ENCODE peak calls at places on chromosomes 1 and 21, in seven cellular contexts. A, C, I, V, O, W and R are unnamed samples.
A peak's percentile ranks its signal among the peaks of the same experiment; 100 is the strongest.

GRCh38 chr1:20476260-20477038 is 9.6 kb downstream of the CAMK2N1 start:
- DNase-seq in A (peak; percentile 66), C (peak; percentile 67), I (no peak), V (no peak), O (no peak), W (peak; percentile 10), R (peak; percentile 87)

GRCh38 chr1:205811660-205812059 is 1.3 kb downstream of the SLC41A1 start:
- DNase-seq in A (peak; percentile 36), C (no peak), I (no peak), V (no peak), O (no peak), W (peak; percentile 13), R (no peak)

GRCh38 chr1:30754684-30755171 is 2.8 kb downstream of the LAPTM5 start:
- DNase-seq in A (no peak), C (no peak), I (no peak), V (no peak), O (no peak), W (no peak), R (no peak)

GRCh38 chr1:21614419-21615115 is 54.6 kb downstream of the RAP1GAP start:
- DNase-seq in A (no peak), C (no peak), I (no peak), V (no peak), O (no peak), W (no peak), R (no peak)

GRCh38 chr1:205668951-205669340 is 11.4 kb downstream of the SLC45A3 start:
- DNase-seq in A (no peak), C (no peak), I (no peak), V (no peak), O (no peak), W (no peak), R (no peak)

GRCh38 chr1:50452700-50453099 is 29.5 kb upstream of the DMRTA2 start:
- DNase-seq in A (no peak), C (no peak), I (no peak), V (no peak), O (no peak), W (no peak), R (no peak)

GRCh38 chr1:56335394-56335793 is 244.0 kb downstream of the PLPP3 start:
- DNase-seq in A (no peak), C (no peak), I (no peak), V (no peak), O (no peak), W (no peak), R (no peak)

GRCh38 chr1:180213401-180214177 is 16.5 kb upstream of the LHX4 start:
- DNase-seq in A (peak; percentile 7), C (no peak), I (no peak), V (no peak), O (no peak), W (no peak), R (no peak)

GRCh38 chr1:247054992-247055415 is 23.6 kb downstream of the ZNF670 start:
- DNase-seq in A (peak; percentile 67), C (no peak), I (no peak), V (no peak), O (no peak), W (peak; percentile 88), R (no peak)

GRCh38 chr1:200558866-200559459 is 61.6 kb downstream of the KIF14 start:
- DNase-seq in A (peak; percentile 72), C (peak; percentile 54), I (peak; percentile 45), V (no peak), O (no peak), W (peak; percentile 73), R (peak; percentile 39)

GRCh38 chr1:226973371-226973897 is 33.3 kb downstream of the COQ8A start:
- DNase-seq in A (peak; percentile 59), C (no peak), I (no peak), V (no peak), O (no peak), W (no peak), R (no peak)

GRCh38 chr21:45860493-45861155 is 120.9 kb upstream of the COL6A1 start:
- DNase-seq in A (no peak), C (no peak), I (no peak), V (no peak), O (no peak), W (no peak), R (no peak)

GRCh38 chr21:31497939-31498338 is 153.9 kb upstream of the TIAM1 start:
- DNase-seq in A (no peak), C (no peak), I (no peak), V (no peak), O (no peak), W (no peak), R (no peak)

GRCh38 chr1:215899901-215900300 is 332.8 kb downstream of the KCTD3 start:
- DNase-seq in A (no peak), C (peak; percentile 9), I (no peak), V (no peak), O (no peak), W (peak; percentile 30), R (no peak)

GRCh38 chr21:16569679-16570078 is 839.9 kb downstream of the USP25 start:
- DNase-seq in A (no peak), C (no peak), I (no peak), V (no peak), O (no peak), W (peak; percentile 80), R (no peak)

GRCh38 chr1:18922319-18922726 is 20.0 kb upstream of the ALDH4A1 start:
- DNase-seq in A (peak; percentile 95), C (no peak), I (no peak), V (no peak), O (peak; percentile 62), W (peak; percentile 72), R (no peak)

GRCh38 chr1:201645956-201646355 is 107.0 kb downstream of the NAV1 start:
- DNase-seq in A (no peak), C (no peak), I (no peak), V (no peak), O (no peak), W (no peak), R (no peak)